ENCODE peak calls at places on chromosomes 6 and 20, in four cellular contexts. V is non-pigmented ciliary epithelial cell, L is KG1, B is astrocyte of the hippocampus. M is an unnamed sample.
A peak's percentile ranks its signal among the peaks of the same experiment; 100 is the strongest.

GRCh38 chr20:45775411-45775810 is 16.3 kb downstream of the WFDC3 start:
- DNase-seq in V (no peak), L (no peak), B (no peak), M (no peak)

GRCh38 chr6:36296240-36296639 is 26.4 kb downstream of the PNPLA1 start:
- DNase-seq in V (no peak), L (no peak), B (no peak), M (no peak)

GRCh38 chr6:153125032-153125431 is 6.0 kb downstream of the RGS17 start:
- DNase-seq in V (no peak), L (no peak), B (no peak), M (no peak)

GRCh38 chr6:33740204-33740608 is 6.5 kb downstream of the IP6K3 start:
- DNase-seq in V (no peak), L (no peak), B (no peak), M (peak; percentile 67)

GRCh38 chr6:110484321-110484720 is 7.9 kb upstream of the SLC22A16 start:
- DNase-seq in V (no peak), L (no peak), B (peak; percentile 29), M (no peak)

GRCh38 chr6:168601101-168601500 is 160.1 kb downstream of the SMOC2 start:
- DNase-seq in V (no peak), L (no peak), B (no peak), M (no peak)

GRCh38 chr6:133431031-133431430 is 189.9 kb downstream of the EYA4 start:
- DNase-seq in V (no peak), L (no peak), B (no peak), M (no peak)

GRCh38 chr6:4920914-4921410 is 82.9 kb downstream of the RPP40 start:
- DNase-seq in V (no peak), L (no peak), B (no peak), M (no peak)

GRCh38 chr6:74879234-74879633 is 326.6 kb downstream of the COL12A1 start:
- DNase-seq in V (peak; percentile 65), L (no peak), B (no peak), M (no peak)

GRCh38 chr20:56503911-56504310 is 20.6 kb upstream of the FAM209A start:
- DNase-seq in V (no peak), L (no peak), B (no peak), M (no peak)

GRCh38 chr6:150322452-150322851 is 46.4 kb upstream of the IYD start:
- DNase-seq in V (no peak), L (no peak), B (no peak), M (no peak)

GRCh38 chr6:16651871-16652270 is 109.4 kb downstream of the ATXN1 start:
- DNase-seq in V (no peak), L (no peak), B (no peak), M (no peak)

GRCh38 chr6:104306206-104306605 is 553.5 kb downstream of the HACE1 start:
- DNase-seq in V (no peak), L (no peak), B (peak; percentile 28), M (no peak)

GRCh38 chr20:50725722-50726000 is 5.7 kb upstream of the PARD6B start:
- DNase-seq in V (no peak), L (no peak), B (no peak), M (no peak)

GRCh38 chr6:81763968-81764367 is 11.5 kb upstream of the TENT5A start:
- DNase-seq in V (no peak), L (no peak), B (no peak), M (no peak)

GRCh38 chr6:156976144-156977088 is 199.2 kb downstream of the ARID1B start:
- DNase-seq in V (no peak), L (peak; percentile 44), B (peak; percentile 69), M (no peak)

GRCh38 chr6:36323062-36323461 is 13.6 kb downstream of the BNIP5 start:
- DNase-seq in V (no peak), L (no peak), B (peak; percentile 37), M (no peak)

GRCh38 chr6:76876922-76877553 is 586.3 kb downstream of the HTR1B start:
- DNase-seq in V (no peak), L (no peak), B (no peak), M (no peak)

M was measured in left lung.